ENCODE peak calls at places on chromosomes 6 and 20, in seven cellular contexts. One of them, this sample, is unnamed.
A peak's percentile ranks its signal among the peaks of the same experiment; 100 is the strongest.

GRCh38 chr6:2378891-2379652 is 133.7 kb upstream of the GMDS start:
- DNase-seq in NCI-H1417: no peak
- DNase-seq in left cardiac atrium: no peak
- DNase-seq in AG09319: no peak
- DNase-seq in hippocampal formation: no peak
- DNase-seq in anterior cingulate cortex: no peak
- DNase-seq in Right ventricle myocardium superior: no peak
- DNase-seq in this sample: no peak

GRCh38 chr6:43842231-43842794 is 72.3 kb downstream of the VEGFA start:
- DNase-seq in NCI-H1417: no peak
- DNase-seq in left cardiac atrium: no peak
- DNase-seq in AG09319: no peak
- DNase-seq in hippocampal formation: no peak
- DNase-seq in anterior cingulate cortex: no peak
- DNase-seq in Right ventricle myocardium superior: no peak
- DNase-seq in this sample: no peak

GRCh38 chr6:33278392-33278741 is 1.4 kb downstream of the B3GALT4 start:
- DNase-seq in NCI-H1417: no peak
- DNase-seq in left cardiac atrium: no peak
- DNase-seq in AG09319: no peak
- DNase-seq in hippocampal formation: no peak
- DNase-seq in anterior cingulate cortex: no peak
- DNase-seq in Right ventricle myocardium superior: no peak
- DNase-seq in this sample: no peak

GRCh38 chr20:38286586-38287502 is 17.1 kb upstream of the BPI start:
- DNase-seq in NCI-H1417: no peak
- DNase-seq in left cardiac atrium: peak; percentile 57
- DNase-seq in AG09319: no peak
- DNase-seq in hippocampal formation: peak; percentile 89
- DNase-seq in anterior cingulate cortex: peak; percentile 86
- DNase-seq in Right ventricle myocardium superior: peak; percentile 59
- DNase-seq in this sample: no peak

GRCh38 chr6:37366910-37367309 is 13.1 kb downstream of the RNF8 start:
- DNase-seq in NCI-H1417: no peak
- DNase-seq in left cardiac atrium: no peak
- DNase-seq in AG09319: no peak
- DNase-seq in hippocampal formation: no peak
- DNase-seq in anterior cingulate cortex: no peak
- DNase-seq in Right ventricle myocardium superior: no peak
- DNase-seq in this sample: no peak

GRCh38 chr20:1225263-1225728 is 548 bp upstream of the RAD21L1 start:
- DNase-seq in NCI-H1417: no peak
- DNase-seq in left cardiac atrium: no peak
- DNase-seq in AG09319: no peak
- DNase-seq in hippocampal formation: no peak
- DNase-seq in anterior cingulate cortex: no peak
- DNase-seq in Right ventricle myocardium superior: no peak
- DNase-seq in this sample: peak; percentile 57

GRCh38 chr6:57327311-57327710 is 9.9 kb downstream of the PRIM2 start:
- DNase-seq in NCI-H1417: no peak
- DNase-seq in left cardiac atrium: no peak
- DNase-seq in AG09319: no peak
- DNase-seq in hippocampal formation: no peak
- DNase-seq in anterior cingulate cortex: no peak
- DNase-seq in Right ventricle myocardium superior: no peak
- DNase-seq in this sample: no peak

GRCh38 chr6:19538086-19538485 is 299.1 kb upstream of the ID4 start:
- DNase-seq in NCI-H1417: peak; percentile 95
- DNase-seq in left cardiac atrium: no peak
- DNase-seq in AG09319: no peak
- DNase-seq in hippocampal formation: no peak
- DNase-seq in anterior cingulate cortex: no peak
- DNase-seq in Right ventricle myocardium superior: no peak
- DNase-seq in this sample: peak; percentile 38

GRCh38 chr6:62775427-62776022 is 435.7 kb upstream of the FKBP1C start:
- DNase-seq in NCI-H1417: no peak
- DNase-seq in left cardiac atrium: no peak
- DNase-seq in AG09319: no peak
- DNase-seq in hippocampal formation: peak; percentile 46
- DNase-seq in anterior cingulate cortex: no peak
- DNase-seq in Right ventricle myocardium superior: no peak
- DNase-seq in this sample: no peak

GRCh38 chr6:26183581-26184408 is 96.6 kb downstream of the HFE start:
- DNase-seq in NCI-H1417: no peak
- DNase-seq in left cardiac atrium: peak; percentile 67
- DNase-seq in AG09319: peak; percentile 69
- DNase-seq in hippocampal formation: peak; percentile 92
- DNase-seq in anterior cingulate cortex: peak; percentile 58
- DNase-seq in Right ventricle myocardium superior: peak; percentile 69
- DNase-seq in this sample: no peak